ENCODE peak calls at places on chromosome 15, in eight cellular contexts. N is GM20000; B is amniotic stem cell; I is activated CD8-positive, alpha-beta memory T cell treated with anti-CD3 and anti-CD28 coated beads for 48 hours; L is H9; H is glomerular endothelial cell; Q is stimulated activated CD8-positive, alpha-beta memory T cell treated with anti-CD3 and anti-CD28 coated beads, Interleukin-7, amount 100 ng/mL, for 24 hours; O is naive B cell. E is an unnamed sample.

GRCh38 chr15:44029940-44030568 is 165.0 kb downstream of the FRMD5 start:
- DNase-seq in N (no peak), L (no peak), B (no peak), H (no peak), Q (no peak), O (no peak), I (no peak), E (no peak)

GRCh38 chr15:39887832-39888231 is 32.2 kb downstream of the GPR176 start:
- DNase-seq in N (no peak), L (peak), O (no peak), I (no peak), B (no peak), Q (no peak), H (no peak), E (peak)

GRCh38 chr15:81092559-81092902 is 41.5 kb upstream of the CFAP161 start:
- DNase-seq in B (no peak), O (no peak), N (no peak), L (no peak), H (no peak), Q (no peak), I (no peak), E (no peak)

GRCh38 chr15:72496783-72497182 is 22.7 kb downstream of the ARIH1 start:
- DNase-seq in Q (no peak), L (no peak), B (no peak), O (no peak), N (no peak), H (no peak), I (no peak), E (no peak)

GRCh38 chr15:63893866-63894661 is 60.3 kb upstream of the HERC1 start:
- DNase-seq in L (no peak), B (no peak), I (no peak), Q (no peak), N (no peak), O (no peak), H (no peak), E (no peak)

GRCh38 chr15:39631357-39631756 is 50.5 kb downstream of the THBS1 start:
- DNase-seq in O (no peak), B (no peak), Q (no peak), I (no peak), H (no peak), N (no peak), L (no peak), E (no peak)

GRCh38 chr15:57218826-57219576 is 157.3 kb upstream of the CGNL1 start:
- DNase-seq in Q (no peak), L (peak), B (peak), O (peak), N (no peak), H (no peak), I (no peak), E (no peak)

GRCh38 chr15:90519688-90520087 is 10.0 kb upstream of the CRTC3 start:
- DNase-seq in Q (no peak), H (no peak), O (no peak), L (no peak), B (no peak), N (no peak), I (no peak), E (no peak)

GRCh38 chr15:67397139-67397538 is 123.8 kb upstream of the C15orf61 start:
- DNase-seq in H (no peak), N (no peak), B (no peak), I (no peak), Q (no peak), L (no peak), O (no peak), E (no peak)

GRCh38 chr15:76994971-76995945 is at the start of gene PSTPIP1:
- DNase-seq in H (no peak), B (no peak), Q (no peak), L (no peak), O (peak), I (no peak), N (peak), E (no peak)

GRCh38 chr15:39583586-39584265 is 2.8 kb downstream of the THBS1 start:
- DNase-seq in L (peak), B (no peak), I (no peak), H (peak), Q (no peak), O (no peak), N (peak), E (no peak)

GRCh38 chr15:76533060-76533955 is 196.7 kb downstream of the ISL2 start:
- DNase-seq in O (no peak), Q (no peak), H (no peak), B (no peak), L (no peak), N (no peak), I (no peak), E (no peak)

GRCh38 chr15:54566654-54567053 is 588.4 kb downstream of the UNC13C start:
- DNase-seq in B (no peak), Q (no peak), N (no peak), I (no peak), H (no peak), O (no peak), L (no peak), E (no peak)

GRCh38 chr15:86650084-86650483 is 570.4 kb downstream of the AGBL1 start:
- DNase-seq in Q (no peak), B (no peak), L (no peak), O (no peak), H (no peak), N (no peak), I (no peak), E (no peak)

GRCh38 chr15:40456738-40457137 is 14.0 kb upstream of the CHST14 start:
- DNase-seq in O (no peak), L (no peak), N (no peak), B (no peak), I (no peak), Q (no peak), H (no peak), E (no peak)

GRCh38 chr15:76432604-76433003 is 96.0 kb downstream of the ISL2 start:
- DNase-seq in H (no peak), B (no peak), L (no peak), O (no peak), I (no peak), Q (no peak), N (no peak), E (no peak)

GRCh38 chr15:99613887-99614642 is 48.3 kb downstream of the MEF2A start:
- DNase-seq in O (no peak), N (no peak), Q (no peak), H (no peak), I (no peak), B (no peak), L (no peak), E (no peak)

GRCh38 chr15:47461560-47462175 is 255.6 kb upstream of the SEMA6D start:
- DNase-seq in O (no peak), I (no peak), L (no peak), B (no peak), Q (no peak), N (no peak), H (no peak), E (no peak)

GRCh38 chr15:67064607-67065530 is 533 bp upstream of the SMAD3 start:
- DNase-seq in L (peak), O (peak), B (no peak), H (no peak), I (no peak), N (peak), Q (no peak), E (no peak)

GRCh38 chr15:39939487-39940452 is 5.9 kb downstream of the EIF2AK4 start:
- DNase-seq in H (no peak), I (no peak), N (no peak), B (no peak), Q (no peak), L (no peak), O (peak), E (no peak)

GRCh38 chr15:91255788-91256187 is 155.7 kb downstream of the SV2B start:
- DNase-seq in B (no peak), H (no peak), Q (no peak), N (no peak), O (no peak), I (no peak), L (no peak), E (no peak)

GRCh38 chr15:23646165-23647000 is 1.3 kb downstream of the MAGEL2 start:
- DNase-seq in B (no peak), Q (no peak), N (no peak), L (no peak), H (no peak), I (no peak), O (no peak), E (no peak)

GRCh38 chr15:70575251-70576227 is 187.8 kb downstream of the UACA start:
- DNase-seq in Q (no peak), L (no peak), I (no peak), H (no peak), N (no peak), O (no peak), B (no peak), E (no peak)

GRCh38 chr15:32787949-32788348 is 70.1 kb downstream of the GREM1 start:
- DNase-seq in L (no peak), O (no peak), Q (no peak), B (no peak), N (no peak), I (no peak), H (no peak), E (no peak)

GRCh38 chr15:89433686-89434085 is 62.7 kb downstream of the RHCG start:
- DNase-seq in Q (no peak), H (no peak), O (no peak), N (no peak), I (no peak), L (no peak), B (no peak), E (no peak)

GRCh38 chr15:61025746-61026256 is 203.3 kb downstream of the RORA start:
- DNase-seq in Q (no peak), O (no peak), N (no peak), H (no peak), I (no peak), B (no peak), L (no peak), E (no peak)

E was measured in Panc1.